ENCODE peak calls at places on chromosomes 16 and 17, in five cellular contexts. C is lower leg skin, U is BJ, T is lung, R is brain microvascular endothelial cell. J is an unnamed sample.

GRCh38 chr16:19969284-19969683 is 84.6 kb upstream of the GPRC5B start:
- DNase-seq in T (no peak), R (no peak), C (no peak), U (no peak), J (no peak)

GRCh38 chr16:4266372-4266771 is 6.5 kb downstream of the TFAP4 start:
- DNase-seq in C (no peak), U (no peak), R (no peak), T (no peak), J (peak)

GRCh38 chr17:76643553-76644148 is at the start of gene ST6GALNAC1:
- DNase-seq in T (no peak), U (no peak), C (peak), R (no peak), J (no peak)

GRCh38 chr16:69930117-69930776 is 20.9 kb upstream of the CLEC18A start:
- DNase-seq in T (peak), U (no peak), R (peak), C (no peak), J (peak)

GRCh38 chr17:31561469-31562412 is 170.3 kb downstream of the RAB11FIP4 start:
- DNase-seq in R (no peak), U (no peak), C (no peak), T (no peak), J (peak)

GRCh38 chr17:67491009-67491677 is 114.1 kb downstream of the PITPNC1 start:
- DNase-seq in U (peak), R (peak), T (peak), C (peak), J (peak)

GRCh38 chr17:76384987-76385891 is 830 bp downstream of the SPHK1 start:
- DNase-seq in U (no peak), R (peak), T (no peak), C (peak), J (peak)

GRCh38 chr16:35745821-35746248 is 2286.4 kb downstream of the TP53TG3F start:
- DNase-seq in R (no peak), U (no peak), T (no peak), C (peak), J (no peak)

GRCh38 chr17:75785016-75785769 is 587 bp downstream of the UNK start:
- DNase-seq in U (no peak), C (peak), T (peak), R (peak), J (peak)

GRCh38 chr17:4040784-4041183 is 76.5 kb upstream of the ATP2A3 start:
- DNase-seq in T (no peak), U (no peak), C (no peak), R (no peak), J (no peak)

GRCh38 chr16:23469814-23470213 is 16.8 kb upstream of the COG7 start:
- DNase-seq in R (no peak), C (no peak), U (no peak), T (peak), J (peak)

GRCh38 chr17:49548506-49549310 is 27.0 kb upstream of the NXPH3 start:
- DNase-seq in T (no peak), C (peak), U (no peak), R (peak), J (peak)

GRCh38 chr17:75996665-75997590 is 3.7 kb upstream of the CDK3 start:
- DNase-seq in T (no peak), R (peak), U (no peak), C (no peak), J (peak)

GRCh38 chr16:68324780-68325357 is 14.1 kb downstream of the PRMT7 start:
- DNase-seq in T (no peak), U (no peak), C (no peak), R (no peak), J (no peak)

GRCh38 chr16:13553453-13553985 is 366.4 kb upstream of the ERCC4 start:
- DNase-seq in C (no peak), U (no peak), R (no peak), T (no peak), J (no peak)

GRCh38 chr17:75549246-75550138 is 24.0 kb downstream of the LLGL2 start:
- DNase-seq in T (peak), U (no peak), R (no peak), C (no peak), J (no peak)

GRCh38 chr16:72189865-72190371 is 18.0 kb upstream of the PMFBP1 start:
- DNase-seq in T (no peak), C (no peak), U (no peak), R (peak), J (peak)

GRCh38 chr17:79617740-79618382 is 7.0 kb upstream of the RBFOX3 start:
- DNase-seq in R (no peak), C (peak), T (no peak), U (no peak), J (no peak)

GRCh38 chr16:54742436-54742835 is 188.2 kb upstream of the IRX5 start:
- DNase-seq in R (no peak), C (no peak), T (no peak), U (no peak), J (no peak)

GRCh38 chr17:55414983-55415382 is 6.7 kb downstream of the MMD start:
- DNase-seq in T (no peak), R (no peak), C (no peak), U (no peak), J (no peak)

GRCh38 chr16:4862639-4863038 is 15.4 kb downstream of the UBN1 start:
- DNase-seq in U (no peak), R (no peak), C (peak), T (peak), J (no peak)

GRCh38 chr17:45101883-45102811 is 30.2 kb downstream of the PLCD3 start:
- DNase-seq in R (no peak), C (no peak), T (no peak), U (no peak), J (no peak)

GRCh38 chr16:25253322-25253721 is 4.3 kb downstream of the ZKSCAN2 start:
- DNase-seq in T (no peak), U (no peak), C (no peak), R (no peak), J (no peak)

GRCh38 chr17:35942588-35943186 is 826 bp downstream of the LYZL6 start:
- DNase-seq in T (no peak), C (no peak), R (no peak), U (no peak), J (no peak)

GRCh38 chr16:17302213-17302612 is 168.5 kb downstream of the XYLT1 start:
- DNase-seq in U (no peak), C (no peak), R (no peak), T (no peak), J (no peak)

GRCh38 chr17:63275318-63275967 is 170.7 kb downstream of the CYB561 start:
- DNase-seq in T (no peak), U (peak), R (peak), C (no peak), J (peak)

GRCh38 chr17:56973520-56973919 is 4.4 kb upstream of the SCPEP1 start:
- DNase-seq in U (no peak), C (no peak), R (no peak), T (peak), J (no peak)

GRCh38 chr17:41739661-41740352 is 5.4 kb upstream of the HAP1 start:
- DNase-seq in U (peak), T (no peak), C (no peak), R (no peak), J (no peak)

GRCh38 chr17:39174907-39175694 is 9.1 kb upstream of the ARL5C start:
- DNase-seq in T (peak), U (no peak), R (peak), C (peak), J (peak)

GRCh38 chr16:9946022-9946720 is 236.1 kb downstream of the GRIN2A start:
- DNase-seq in T (no peak), U (no peak), C (no peak), R (no peak), J (no peak)

GRCh38 chr16:89013692-89014455 is 36.9 kb upstream of the CBFA2T3 start:
- DNase-seq in U (no peak), R (no peak), C (no peak), T (no peak), J (no peak)

GRCh38 chr17:68531252-68531651 is 19.0 kb downstream of the PRKAR1A start:
- DNase-seq in T (no peak), U (no peak), C (no peak), R (no peak), J (no peak)
- H3K4me3 ChIP-seq in T (no peak), U (no peak), C (no peak), R (no peak), J (no peak)

GRCh38 chr17:2362416-2362815 is 25.1 kb downstream of the SGSM2 start:
- DNase-seq in U (no peak), C (no peak), T (no peak), R (no peak), J (no peak)
- TF ChIP-seq CTCF in U (no peak), C (no peak), T (no peak), R (no peak), J (no peak)

GRCh38 chr17:43756176-43756575 is 2.4 kb downstream of the SOST start:
- DNase-seq in C (peak), U (no peak), T (no peak), R (no peak), J (no peak)

GRCh38 chr17:43753488-43754129 is 5.0 kb downstream of the SOST start:
- DNase-seq in U (no peak), C (no peak), R (no peak), T (no peak), J (no peak)

GRCh38 chr17:43757171-43757660 is 1.4 kb downstream of the SOST start:
- DNase-seq in C (peak), U (no peak), R (no peak), T (no peak), J (no peak)

GRCh38 chr17:43755389-43755875 is 3.2 kb downstream of the SOST start:
- DNase-seq in C (peak), R (no peak), T (no peak), U (no peak), J (no peak)

DNA sequence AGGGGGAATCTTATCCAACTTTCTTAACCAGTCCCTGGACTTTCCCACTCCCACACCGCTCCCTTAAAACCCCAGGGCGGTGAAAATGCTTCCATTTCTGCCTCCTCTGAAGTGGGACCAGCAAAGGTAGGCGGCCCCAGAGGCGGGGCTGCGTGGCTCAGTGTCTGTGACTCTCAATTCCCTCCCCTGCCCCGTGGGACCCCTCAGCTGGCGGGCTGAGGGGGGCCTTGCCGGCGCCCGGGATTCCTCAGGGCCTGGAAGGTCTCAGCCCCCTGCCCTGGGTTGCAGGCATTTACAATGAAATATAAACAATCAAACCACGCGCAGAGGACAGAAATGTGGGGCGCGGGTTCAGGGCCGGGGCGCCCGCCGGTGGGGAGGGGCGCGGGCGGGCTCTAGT is 3.6 kb downstream of the SOST start:
- DNase-seq in U (no peak), T (no peak), R (no peak), C (no peak), J (no peak)
- H3K4me3 ChIP-seq in U (no peak), T (no peak), R (no peak), C (no peak), J (no peak)

GRCh38 chr16:73217654-73218053 is 169.7 kb upstream of the ZFHX3 start:
- DNase-seq in U (no peak), R (no peak), T (no peak), C (no peak), J (no peak)
- TF ChIP-seq CTCF in U (peak), R (peak), T (no peak), C (no peak), J (peak)

GRCh38 chr17:66355510-66355909 is 53.1 kb downstream of the PRKCA start:
- DNase-seq in R (no peak), T (no peak), C (no peak), U (no peak), J (no peak)

GRCh38 chr17:66353937-66354401 is 51.6 kb downstream of the PRKCA start:
- DNase-seq in T (no peak), C (no peak), R (peak), U (peak), J (peak)

GRCh38 chr17:66357037-66357436 is 54.6 kb downstream of the PRKCA start:
- DNase-seq in R (no peak), U (no peak), C (no peak), T (no peak), J (peak)

GRCh38 chr17:66354472-66354871 is 52.1 kb downstream of the PRKCA start:
- DNase-seq in U (no peak), C (no peak), R (no peak), T (no peak), J (peak)

GRCh38 chr17:66354981-66355380 is 52.6 kb downstream of the PRKCA start:
- DNase-seq in U (peak), R (no peak), C (no peak), T (no peak), J (peak)
- H3K4me3 ChIP-seq in U (no peak), R (no peak), C (no peak), T (no peak), J (no peak)

GRCh38 chr17:81821603-81822311 is 11.3 kb downstream of the MCRIP1 start:
- DNase-seq in T (peak), R (peak), C (peak), U (no peak), J (peak)
- TF ChIP-seq CTCF in T (peak), R (peak), C (peak), U (peak), J (peak)

GRCh38 chr17:28895794-28896447 is 1.6 kb downstream of the FLOT2 start:
- DNase-seq in C (no peak), R (no peak), U (no peak), T (no peak), J (no peak)
- H3K4me3 ChIP-seq in C (no peak), R (no peak), U (peak), T (no peak), J (no peak)

DNA sequence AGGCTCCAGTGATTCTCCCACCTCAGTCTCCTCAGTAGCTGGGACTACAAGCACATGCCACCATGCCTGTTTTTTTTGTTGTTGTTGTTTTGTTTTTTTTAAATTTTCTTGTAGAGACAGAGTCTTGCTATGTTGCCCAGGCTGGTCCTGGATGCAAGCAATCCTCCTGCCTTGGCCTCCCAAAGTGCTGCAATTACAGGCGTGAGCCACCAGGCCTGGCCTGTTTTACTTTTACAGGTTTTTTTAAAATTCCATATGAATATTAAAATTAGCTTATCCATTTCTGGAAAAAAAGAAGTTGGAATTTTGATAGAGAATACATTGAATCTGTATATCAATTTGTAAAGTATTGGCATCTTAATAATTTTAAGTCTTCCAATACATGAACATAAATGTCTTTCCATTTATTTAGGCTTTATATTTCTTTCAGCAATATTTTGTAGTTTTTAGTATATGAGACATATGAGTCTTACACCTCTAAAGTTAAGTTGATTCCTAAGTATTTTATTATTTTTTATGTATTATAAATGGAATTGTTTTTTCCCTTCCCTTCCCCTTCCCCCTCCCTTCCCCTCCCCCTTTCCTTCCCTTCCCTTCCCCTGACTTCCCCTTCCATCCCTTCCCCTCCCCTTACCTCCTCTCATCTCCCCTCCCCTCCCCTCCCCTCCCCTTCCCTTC is 323.5 kb upstream of the SALL1 start:
- DNase-seq in C (no peak), U (no peak), R (no peak), T (no peak), J (no peak)
- TF ChIP-seq CTCF in C (no peak), U (no peak), R (no peak), T (no peak), J (no peak)

J was measured in astrocyte of the spinal cord.